ENCODE peak calls at places on chromosomes 12 and 14, in six cellular contexts. N is bronchial epithelial cell, S is breast epithelium, L is colonic mucosa, B is mucosa of descending colon, P is neural progenitor cell. I is an unnamed sample.

GRCh38 chr12:57309420-57309819 is 58.4 kb upstream of the STAC3 start:
- DNase-seq in P (no peak), N (peak; percentile 58), B (no peak), L (no peak), S (no peak), I (peak; percentile 64)

GRCh38 chr12:7748774-7749296 is 1.7 kb upstream of the CLEC4C start:
- DNase-seq in P (no peak), B (no peak), S (no peak), L (no peak), N (no peak), I (no peak)

GRCh38 chr12:1629338-1630080 is 478 bp downstream of the WNT5B start:
- DNase-seq in N (no peak), P (peak; percentile 61), L (peak; percentile 52), B (no peak), S (no peak), I (no peak)

GRCh38 chr12:49288922-49289555 is 5.9 kb upstream of the PRPH start:
- DNase-seq in P (no peak), N (peak; percentile 85), B (no peak), S (no peak), L (no peak), I (no peak)

GRCh38 chr12:230925-231671 is 17.1 kb upstream of the SLC6A12 start:
- DNase-seq in N (no peak), L (no peak), P (peak; percentile 35), B (no peak), S (peak; percentile 36), I (no peak)

GRCh38 chr14:104436741-104437701 is 142.5 kb upstream of the C14orf180 start:
- DNase-seq in B (no peak), N (no peak), L (peak; percentile 10), P (no peak), S (no peak), I (no peak)

GRCh38 chr12:75759842-75760260 is 248.4 kb upstream of the KRR1 start:
- DNase-seq in B (no peak), P (no peak), N (peak; percentile 97), S (no peak), L (no peak), I (peak; percentile 61)

GRCh38 chr12:24821691-24822090 is 127.2 kb downstream of the BCAT1 start:
- DNase-seq in N (peak; percentile 81), S (no peak), L (no peak), P (no peak), B (no peak), I (peak; percentile 6)

GRCh38 chr14:24948261-24948847 is 101.6 kb downstream of the STXBP6 start:
- DNase-seq in L (no peak), S (no peak), B (no peak), N (no peak), P (peak; percentile 72), I (no peak)

GRCh38 chr14:33118653-33119052 is 180.0 kb downstream of the NPAS3 start:
- DNase-seq in L (no peak), P (no peak), B (no peak), N (no peak), S (no peak), I (no peak)

GRCh38 chr12:21695896-21696295 is 38.3 kb upstream of the LDHB start:
- DNase-seq in B (no peak), N (no peak), S (no peak), L (no peak), P (no peak), I (peak; percentile 39)

GRCh38 chr12:122350444-122350843 is 72.0 kb downstream of the CLIP1 start:
- DNase-seq in B (no peak), S (no peak), L (no peak), N (no peak), P (no peak), I (peak; percentile 84)

GRCh38 chr14:64971890-64972785 is at the start of gene RAB15:
- DNase-seq in B (peak; percentile 60), L (peak; percentile 45), N (no peak), S (peak; percentile 48), P (peak; percentile 72), I (peak; percentile 22)

GRCh38 chr14:105480807-105481801 is 5.6 kb upstream of the CRIP1 start:
- DNase-seq in P (peak; percentile 92), N (peak; percentile 69), B (peak; percentile 90), L (peak; percentile 92), S (peak; percentile 93), I (peak; percentile 87)

GRCh38 chr14:52031781-52032180 is 37.1 kb downstream of the NID2 start:
- DNase-seq in N (no peak), L (no peak), B (no peak), S (no peak), P (no peak), I (peak; percentile 94)

GRCh38 chr14:101482066-101482465 is 79.2 kb upstream of the DIO3 start:
- DNase-seq in P (no peak), B (peak; percentile 7), L (peak; percentile 6), S (no peak), N (no peak), I (no peak)

GRCh38 chr14:92408186-92408585 is 85.2 kb downstream of the SLC24A4 start:
- DNase-seq in P (no peak), L (no peak), N (peak; percentile 35), B (no peak), S (no peak), I (peak; percentile 85)

GRCh38 chr12:121860257-121860656 is 1.6 kb upstream of the HPD start:
- DNase-seq in L (no peak), P (no peak), S (no peak), N (no peak), B (no peak), I (no peak)

GRCh38 chr12:121113057-121113456 is 19.6 kb upstream of the P2RX7 start:
- DNase-seq in B (no peak), P (no peak), S (no peak), L (no peak), N (no peak), I (no peak)

GRCh38 chr12:127881371-127882140 is 385.4 kb upstream of the TMEM132C start:
- DNase-seq in N (no peak), S (no peak), L (no peak), P (no peak), B (no peak), I (peak; percentile 16)

GRCh38 chr14:92610849-92611271 is 97.3 kb downstream of the RIN3 start:
- DNase-seq in P (no peak), N (no peak), S (no peak), B (no peak), L (peak; percentile 86), I (no peak)

GRCh38 chr14:98226411-98226810 is 1045.6 kb downstream of the BCL11B start:
- DNase-seq in B (no peak), P (no peak), S (no peak), N (no peak), L (no peak), I (no peak)

GRCh38 chr14:100065942-100066574 is 836 bp downstream of the EVL start:
- DNase-seq in N (no peak), L (peak; percentile 43), P (no peak), B (peak; percentile 70), S (no peak), I (no peak)

GRCh38 chr12:75790219-75790618 is 241.4 kb downstream of the PHLDA1 start:
- DNase-seq in S (no peak), P (no peak), L (no peak), N (peak; percentile 88), B (no peak), I (peak; percentile 50)

GRCh38 chr14:67485501-67486095 is 2.9 kb downstream of the TMEM229B start:
- DNase-seq in B (no peak), N (no peak), S (no peak), P (no peak), L (no peak), I (peak; percentile 35)

GRCh38 chr12:9784816-9785215 is 24.1 kb upstream of the CD69 start:
- DNase-seq in B (no peak), L (no peak), P (no peak), N (no peak), S (no peak), I (no peak)

GRCh38 chr12:54981796-54982195 is 2.8 kb downstream of the TESPA1 start:
- DNase-seq in L (no peak), B (no peak), N (no peak), S (no peak), P (no peak), I (no peak)
- TF ChIP-seq CTCF in L (no peak), B (no peak), N (no peak), S (no peak), P (no peak), I (no peak)

DNA sequence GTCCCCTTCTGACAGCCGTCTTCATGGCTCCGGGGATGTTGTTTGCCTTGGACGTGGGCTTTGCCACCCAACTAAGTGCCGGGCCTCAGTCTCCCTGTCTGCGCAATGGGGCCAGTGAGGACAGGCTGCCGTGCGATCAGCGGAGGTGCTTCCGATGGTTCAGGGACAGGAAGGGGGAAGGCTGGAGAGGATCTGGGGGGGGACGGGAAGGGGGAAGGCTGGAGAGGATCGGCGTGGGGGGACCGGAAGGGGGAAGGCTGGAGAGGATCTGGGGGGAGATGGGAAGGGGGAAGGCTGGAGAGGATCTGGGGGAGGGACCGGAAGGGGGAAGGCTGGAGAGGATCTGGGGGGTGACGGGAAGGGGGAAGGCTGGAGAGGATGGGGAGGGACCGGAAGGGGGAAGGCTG is 3.4 kb downstream of the MMP17 start:
- DNase-seq in N (peak; percentile 27), B (no peak), L (no peak), S (no peak), P (no peak), I (peak; percentile 94)
- H3K4me3 ChIP-seq in N (peak overlapping the region; percentile 41), B (no peak overlapping the region), L (no peak overlapping the region), S (peak overlapping the region; percentile 56), P (no peak overlapping the region), I (peak overlapping the region; percentile 76)

DNA sequence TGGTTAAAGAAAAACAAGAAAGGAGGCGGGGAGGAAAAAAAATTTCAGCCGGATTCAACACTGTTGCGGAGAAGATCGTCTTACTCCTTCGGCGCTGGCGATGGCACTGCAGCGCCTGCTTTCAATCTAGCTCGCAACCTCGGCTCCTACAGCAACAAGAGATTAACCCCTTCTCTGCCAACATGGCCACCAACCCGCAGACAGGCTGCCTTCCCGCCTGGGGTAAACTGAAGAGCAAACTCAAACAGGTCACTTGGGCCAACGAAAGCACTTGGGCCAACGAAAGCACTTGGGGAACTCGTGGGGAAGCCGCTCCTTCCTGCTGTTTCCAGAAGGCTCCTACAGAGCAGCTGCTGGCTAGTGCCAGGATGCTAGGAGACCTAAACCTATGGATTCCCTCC is 73.7 kb downstream of the CIT start:
- DNase-seq in L (no peak), N (peak; percentile 13), B (no peak), S (no peak), P (peak; percentile 82), I (peak; percentile 77)
- TF ChIP-seq CTCF in L (no peak), N (no peak), B (no peak), S (no peak), P (no peak), I (peak; percentile 27)

DNA sequence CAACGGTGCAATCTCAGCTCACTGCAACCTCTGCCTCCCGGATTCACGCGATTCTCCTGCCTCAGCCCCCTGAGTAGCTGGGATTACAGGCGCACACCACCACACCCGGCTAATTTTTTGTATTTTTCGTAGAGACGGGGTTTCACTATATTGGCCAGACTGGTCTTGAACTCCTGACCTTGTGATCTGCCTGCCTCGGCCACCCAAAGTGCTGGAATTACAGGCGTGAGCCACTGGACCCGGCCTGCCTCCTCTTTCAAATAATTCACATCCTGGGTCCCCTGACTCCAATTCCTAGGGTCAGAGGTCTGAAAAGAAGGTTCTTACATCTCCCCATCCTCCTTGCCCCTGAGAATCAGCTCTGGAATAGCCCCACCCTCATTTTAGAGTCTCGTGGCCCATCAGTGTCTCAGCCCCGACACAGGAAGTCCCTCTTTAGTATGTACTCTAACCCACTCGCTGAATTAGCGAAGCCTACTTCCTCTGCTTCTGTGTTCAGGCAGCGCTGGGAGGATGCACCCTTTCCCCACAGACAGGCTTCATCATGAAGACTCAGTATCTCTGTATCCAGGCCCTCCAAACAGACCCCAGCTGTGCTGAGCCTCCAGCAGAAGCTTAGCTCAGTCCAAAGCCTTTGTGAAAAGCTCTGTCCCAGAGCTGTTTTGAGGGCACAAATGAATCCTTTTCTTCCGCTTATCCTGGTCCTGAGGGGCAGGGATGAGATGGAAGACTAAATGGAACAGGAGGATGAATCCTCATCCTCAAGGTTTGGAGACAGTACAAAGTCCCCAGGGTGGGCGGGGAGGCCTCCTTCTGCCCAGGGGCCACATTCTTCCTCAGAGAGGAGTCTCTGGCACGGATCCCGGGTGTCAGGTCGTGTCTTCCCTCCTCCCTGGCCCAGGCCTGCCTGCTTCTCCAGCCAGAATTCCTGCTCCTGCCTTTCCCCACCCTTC is 3.5 kb downstream of the LPAR5 start:
- DNase-seq in L (peak; percentile 71), B (peak; percentile 66), N (no peak), S (no peak), P (peak; percentile 61), I (no peak)
- H3K4me3 ChIP-seq in L (no peak overlapping the region), B (no peak overlapping the region), N (no peak overlapping the region), S (no peak overlapping the region), P (no peak overlapping the region), I (no peak overlapping the region)